ENCODE peak calls at places on chromosomes 12 and 14, in four cellular contexts. One of them, this sample, is unnamed.

GRCh38 chr12:105067511-105068031 is 16.7 kb downstream of the ALDH1L2 start:
- DNase-seq in K562: no peak
- DNase-seq in GM12878: no peak
- DNase-seq in HepG2: no peak
- DNase-seq in this sample: no peak

GRCh38 chr14:104981699-104982541 is 3.7 kb upstream of the CLBA1 start:
- DNase-seq in K562: no peak
- DNase-seq in GM12878: no peak
- DNase-seq in HepG2: no peak
- DNase-seq in this sample: no peak

GRCh38 chr12:70217416-70217815 is 25.8 kb upstream of the CNOT2 start:
- DNase-seq in K562: no peak
- DNase-seq in GM12878: no peak
- DNase-seq in HepG2: no peak
- DNase-seq in this sample: no peak

GRCh38 chr12:112961074-112961473 is 17.2 kb upstream of the OAS2 start:
- DNase-seq in K562: peak; percentile 56
- DNase-seq in GM12878: no peak
- DNase-seq in HepG2: no peak
- DNase-seq in this sample: no peak

GRCh38 chr14:105030836-105031396 is 10.0 kb upstream of the CDCA4 start:
- DNase-seq in K562: no peak
- DNase-seq in GM12878: no peak
- DNase-seq in HepG2: no peak
- DNase-seq in this sample: no peak

GRCh38 chr14:74975059-74975810 is 19.8 kb upstream of the PGF start:
- DNase-seq in K562: no peak
- DNase-seq in GM12878: no peak
- DNase-seq in HepG2: no peak
- DNase-seq in this sample: no peak

GRCh38 chr12:30016656-30017055 is 232.9 kb upstream of the TMTC1 start:
- DNase-seq in K562: no peak
- DNase-seq in GM12878: no peak
- DNase-seq in HepG2: no peak
- DNase-seq in this sample: no peak

GRCh38 chr12:21819236-21819635 is 44.7 kb upstream of the KCNJ8 start:
- DNase-seq in K562: no peak
- DNase-seq in GM12878: no peak
- DNase-seq in HepG2: peak; percentile 50
- DNase-seq in this sample: no peak

GRCh38 chr12:59403259-59403932 is 192.4 kb upstream of the SLC16A7 start:
- DNase-seq in K562: peak; percentile 5
- DNase-seq in GM12878: no peak
- DNase-seq in HepG2: peak; percentile 44
- DNase-seq in this sample: peak; percentile 7

DNA sequence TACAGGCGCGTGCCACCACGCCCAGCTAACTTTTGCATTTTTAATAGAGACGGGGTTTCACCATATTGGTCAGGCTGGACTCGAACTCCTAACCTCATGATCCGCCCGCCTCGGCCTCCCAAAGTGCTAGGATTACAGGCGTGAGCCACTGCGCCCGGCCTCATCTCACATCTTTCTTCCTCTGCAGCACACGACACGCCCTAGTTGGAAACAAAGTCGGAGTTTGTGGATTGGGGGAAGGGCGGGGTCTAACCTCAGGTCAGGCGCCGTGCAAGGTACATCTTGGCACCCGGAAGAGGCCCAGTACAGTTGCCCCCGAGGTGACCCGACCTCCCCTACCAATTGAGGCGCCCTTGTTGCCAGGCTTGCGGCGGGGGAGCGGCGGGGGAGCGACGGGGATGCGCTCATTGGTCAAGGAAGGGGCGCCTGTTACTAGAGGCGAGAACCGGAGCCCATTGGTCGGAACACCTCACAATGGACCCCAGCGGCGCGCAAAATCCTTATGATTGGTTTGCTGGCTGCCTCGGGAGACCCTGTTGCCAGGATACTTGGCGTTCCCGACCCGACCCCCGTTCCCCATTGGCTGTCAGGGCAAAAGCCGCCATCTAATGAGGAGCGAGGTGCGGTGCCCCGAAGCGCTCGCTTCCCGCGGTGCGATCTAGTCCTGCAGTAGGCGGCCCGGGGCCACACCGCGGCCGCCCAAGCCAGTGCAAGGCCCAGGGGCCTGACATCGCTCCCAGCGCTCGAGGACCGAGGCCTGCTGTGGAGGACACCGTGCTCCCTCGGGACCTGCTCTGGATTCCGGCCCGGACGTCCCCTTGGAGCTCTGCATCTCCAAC is at the start of gene REC8:
- DNase-seq in K562: no peak
- DNase-seq in GM12878: peak; percentile 82
- DNase-seq in HepG2: no peak
- DNase-seq in this sample: peak; percentile 97
- TF ChIP-seq FOXM1 in K562: no peak
- TF ChIP-seq FOXM1 in GM12878: no peak
- TF ChIP-seq FOXM1 in HepG2: no peak
- TF ChIP-seq FOXM1 in this sample: no peak

GRCh38 chr14:90603336-90603735 is 206.5 kb downstream of the CALM1 start:
- DNase-seq in K562: no peak
- DNase-seq in GM12878: no peak
- DNase-seq in HepG2: no peak
- DNase-seq in this sample: no peak

GRCh38 chr14:90607141-90607540 is 209.1 kb downstream of the TTC7B start:
- DNase-seq in K562: no peak
- DNase-seq in GM12878: no peak
- DNase-seq in HepG2: no peak
- DNase-seq in this sample: no peak

GRCh38 chr14:90604356-90604755 is 207.5 kb downstream of the CALM1 start:
- DNase-seq in K562: no peak
- DNase-seq in GM12878: no peak
- DNase-seq in HepG2: no peak
- DNase-seq in this sample: peak; percentile 76

GRCh38 chr14:90606434-90606833 is 209.6 kb downstream of the CALM1 start:
- DNase-seq in K562: no peak
- DNase-seq in GM12878: no peak
- DNase-seq in HepG2: no peak
- DNase-seq in this sample: no peak

DNA sequence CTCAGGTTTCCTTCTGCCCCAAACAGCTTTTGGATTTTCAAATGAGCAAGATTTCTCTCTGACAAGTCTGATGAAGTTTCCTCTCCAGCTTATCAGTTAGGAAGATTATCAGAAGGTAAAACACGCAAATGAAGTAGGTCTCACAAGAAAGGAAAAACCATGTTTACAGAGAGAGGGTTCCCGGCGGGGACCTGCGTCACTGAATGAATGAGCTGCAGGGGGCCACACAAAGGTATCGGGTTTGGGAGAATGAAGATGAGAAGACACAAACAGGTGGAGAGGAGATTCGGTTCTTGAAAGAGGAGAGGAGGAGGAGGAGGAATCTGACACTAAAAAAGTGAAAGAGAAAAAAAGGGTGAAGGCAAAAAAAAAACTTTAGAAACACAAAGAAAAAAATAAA is 208.6 kb downstream of the CALM1 start:
- DNase-seq in K562: no peak
- DNase-seq in GM12878: no peak
- DNase-seq in HepG2: no peak
- DNase-seq in this sample: no peak
- TF ChIP-seq SMC3 in K562: no peak
- TF ChIP-seq SMC3 in GM12878: no peak
- TF ChIP-seq SMC3 in HepG2: no peak
- TF ChIP-seq SMC3 in this sample: no peak

GRCh38 chr12:98492580-98493140 is 22.7 kb upstream of the TMPO start:
- DNase-seq in K562: no peak
- DNase-seq in GM12878: no peak
- DNase-seq in HepG2: no peak
- DNase-seq in this sample: no peak
- TF ChIP-seq FOXM1 in K562: no peak
- TF ChIP-seq FOXM1 in GM12878: no peak
- TF ChIP-seq FOXM1 in HepG2: no peak
- TF ChIP-seq FOXM1 in this sample: no peak

DNA sequence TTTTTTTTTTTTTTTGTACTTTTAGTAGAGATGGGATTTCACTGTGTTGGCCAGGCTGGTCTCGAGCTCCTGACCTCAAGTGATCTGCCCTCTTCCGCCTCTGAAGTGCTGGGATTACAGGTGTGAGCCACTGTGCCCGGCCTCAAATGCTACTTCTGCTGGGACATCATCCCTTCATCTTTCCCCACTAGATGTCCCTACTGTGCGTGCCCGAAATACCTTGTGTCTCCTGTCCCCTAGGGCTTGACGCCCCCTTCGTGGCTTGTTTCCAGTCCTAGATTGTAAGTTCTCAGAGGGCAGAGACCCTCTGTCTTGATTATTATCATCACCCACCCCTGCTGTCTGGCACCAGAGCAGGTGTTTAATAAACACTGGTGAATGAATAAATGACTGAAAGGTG is 14.9 kb downstream of the CCDC63 start:
- DNase-seq in K562: no peak
- DNase-seq in GM12878: no peak
- DNase-seq in HepG2: no peak
- DNase-seq in this sample: no peak
- TF ChIP-seq SMC3 in K562: no peak
- TF ChIP-seq SMC3 in GM12878: no peak
- TF ChIP-seq SMC3 in HepG2: no peak
- TF ChIP-seq SMC3 in this sample: no peak

GRCh38 chr12:122004633-122005071 is 17.0 kb upstream of the BCL7A start:
- DNase-seq in K562: no peak
- DNase-seq in GM12878: no peak
- DNase-seq in HepG2: no peak
- DNase-seq in this sample: no peak

GRCh38 chr12:122003646-122004611 is 17.8 kb upstream of the BCL7A start:
- DNase-seq in K562: peak; percentile 36
- DNase-seq in GM12878: no peak
- DNase-seq in HepG2: no peak
- DNase-seq in this sample: no peak

GRCh38 chr12:121996945-121997612 is 24.6 kb upstream of the BCL7A start:
- DNase-seq in K562: no peak
- DNase-seq in GM12878: no peak
- DNase-seq in HepG2: no peak
- DNase-seq in this sample: no peak

GRCh38 chr12:122005252-122005651 is 16.4 kb upstream of the BCL7A start:
- DNase-seq in K562: no peak
- DNase-seq in GM12878: no peak
- DNase-seq in HepG2: no peak
- DNase-seq in this sample: no peak

GRCh38 chr12:122001379-122002209 is 20.1 kb upstream of the BCL7A start:
- DNase-seq in K562: no peak
- DNase-seq in GM12878: no peak
- DNase-seq in HepG2: no peak
- DNase-seq in this sample: no peak
- TF ChIP-seq FOXM1 in K562: no peak
- TF ChIP-seq FOXM1 in GM12878: no peak
- TF ChIP-seq FOXM1 in HepG2: no peak
- TF ChIP-seq FOXM1 in this sample: no peak

DNA sequence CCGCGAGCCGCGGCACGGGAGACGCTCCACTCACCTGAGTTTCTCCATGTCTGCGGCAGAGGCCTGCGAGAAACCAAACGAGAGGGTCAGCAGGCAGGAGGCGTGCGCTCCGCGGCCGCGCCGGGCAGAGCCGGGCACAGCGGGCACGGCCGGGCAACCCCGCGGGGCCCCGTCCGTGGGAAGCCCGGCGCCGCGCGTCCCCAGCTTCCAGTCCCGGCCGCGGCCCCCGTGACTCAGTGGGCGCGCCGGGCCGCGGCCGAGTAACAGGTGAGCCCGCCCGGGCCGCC is 19.4 kb downstream of the BEGAIN start:
- DNase-seq in K562: no peak
- DNase-seq in GM12878: no peak
- DNase-seq in HepG2: no peak
- DNase-seq in this sample: no peak
- TF ChIP-seq SMC3 in K562: no peak
- TF ChIP-seq SMC3 in GM12878: no peak
- TF ChIP-seq SMC3 in HepG2: no peak
- TF ChIP-seq SMC3 in this sample: no peak

This sample was measured in SK-N-SH.